ENCODE peak calls at places on chromosome 17, in six cellular contexts. H is ovary, E is tibial nerve, P is stomach, V is K562, F is suprapubic skin. K is an unnamed sample.
A peak's percentile ranks its signal among the peaks of the same experiment; 100 is the strongest.

GRCh38 chr17:27442702-27443101 is 13.5 kb upstream of the KSR1 start:
- DNase-seq in H (no peak), E (no peak), P (no peak), V (no peak), F (no peak), K (no peak)

GRCh38 chr17:31495049-31495885 is 103.8 kb downstream of the RAB11FIP4 start:
- DNase-seq in H (no peak), E (no peak), P (peak; percentile 82), V (no peak), F (no peak), K (peak; percentile 69)

GRCh38 chr17:82382933-82383255 is 11.3 kb downstream of the UTS2R start:
- DNase-seq in H (no peak), E (no peak), P (no peak), V (no peak), F (no peak), K (no peak)

GRCh38 chr17:75024686-75025397 is 12.4 kb downstream of the MRPL58 start:
- DNase-seq in H (no peak), E (no peak), P (no peak), V (no peak), F (no peak), K (no peak)

GRCh38 chr17:34841467-34841866 is 119.8 kb downstream of the CCT6B start:
- DNase-seq in H (no peak), E (no peak), P (no peak), V (no peak), F (no peak), K (no peak)

GRCh38 chr17:75487351-75488070 is 27.8 kb downstream of the CASKIN2 start:
- DNase-seq in H (no peak), E (no peak), P (no peak), V (peak; percentile 68), F (no peak), K (peak; percentile 59)

GRCh38 chr17:62109378-62109902 is 44.4 kb upstream of the MED13 start:
- DNase-seq in H (no peak), E (no peak), P (peak; percentile 86), V (peak; percentile 93), F (no peak), K (peak; percentile 78)

GRCh38 chr17:75980188-75981018 is 1.4 kb downstream of the TEN1 start:
- DNase-seq in H (no peak), E (no peak), P (no peak), V (peak; percentile 25), F (peak; percentile 59), K (no peak)

GRCh38 chr17:32335647-32336046 is 6.3 kb downstream of the C17orf75 start:
- DNase-seq in H (no peak), E (no peak), P (no peak), V (no peak), F (no peak), K (no peak)

GRCh38 chr17:60386137-60386395 is 5.9 kb downstream of the USP32 start:
- DNase-seq in H (no peak), E (no peak), P (no peak), V (no peak), F (no peak), K (no peak)

GRCh38 chr17:210402-210801 is 29.0 kb upstream of the DOC2B start:
- DNase-seq in H (no peak), E (no peak), P (no peak), V (no peak), F (no peak), K (no peak)

GRCh38 chr17:7240375-7240774 is 1.1 kb upstream of the PHF23 start:
- DNase-seq in H (no peak), E (no peak), P (no peak), V (no peak), F (no peak), K (no peak)

GRCh38 chr17:27996157-27997043 is 46.1 kb upstream of the NLK start:
- DNase-seq in H (no peak), E (no peak), P (no peak), V (no peak), F (no peak), K (no peak)

GRCh38 chr17:81165246-81166032 is at the start of gene PVALEF:
- DNase-seq in H (no peak), E (no peak), P (no peak), V (no peak), F (no peak), K (no peak)
- TF ChIP-seq POLR2A in H (no peak), E (no peak), P (no peak), V (no peak), F (no peak), K (no peak)

DNA sequence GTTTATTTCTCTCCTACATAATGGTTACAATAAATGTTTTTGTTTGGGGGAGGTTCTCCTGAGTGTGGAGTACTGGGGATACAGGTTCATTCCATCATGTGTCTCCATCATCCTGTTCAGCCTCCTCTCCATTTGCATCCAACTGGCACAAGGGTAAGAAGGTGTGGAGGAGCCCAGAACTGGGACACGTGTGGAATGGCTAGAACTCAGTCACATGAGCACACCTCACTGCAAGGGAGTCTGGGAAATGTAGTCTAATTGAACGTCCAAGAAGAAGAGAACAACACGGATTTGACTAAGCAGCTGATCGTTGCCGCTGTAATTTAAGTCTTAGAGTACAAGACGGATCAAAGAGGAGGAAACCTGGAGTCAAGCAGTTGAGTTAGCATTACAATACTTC is 6.1 kb downstream of the OR1A1 start:
- DNase-seq in H (no peak), E (no peak), P (no peak), V (no peak), F (no peak), K (no peak)
- H3K9me3 ChIP-seq in H (no peaks in the 10 kb centered on the region), E (no peaks in the 10 kb centered on the region), P (no peaks in the 10 kb centered on the region), V (no peaks in the 10 kb centered on the region), F (peaks cover 3% of the 10 kb centered on the region), K (no peaks in the 10 kb centered on the region)

DNA sequence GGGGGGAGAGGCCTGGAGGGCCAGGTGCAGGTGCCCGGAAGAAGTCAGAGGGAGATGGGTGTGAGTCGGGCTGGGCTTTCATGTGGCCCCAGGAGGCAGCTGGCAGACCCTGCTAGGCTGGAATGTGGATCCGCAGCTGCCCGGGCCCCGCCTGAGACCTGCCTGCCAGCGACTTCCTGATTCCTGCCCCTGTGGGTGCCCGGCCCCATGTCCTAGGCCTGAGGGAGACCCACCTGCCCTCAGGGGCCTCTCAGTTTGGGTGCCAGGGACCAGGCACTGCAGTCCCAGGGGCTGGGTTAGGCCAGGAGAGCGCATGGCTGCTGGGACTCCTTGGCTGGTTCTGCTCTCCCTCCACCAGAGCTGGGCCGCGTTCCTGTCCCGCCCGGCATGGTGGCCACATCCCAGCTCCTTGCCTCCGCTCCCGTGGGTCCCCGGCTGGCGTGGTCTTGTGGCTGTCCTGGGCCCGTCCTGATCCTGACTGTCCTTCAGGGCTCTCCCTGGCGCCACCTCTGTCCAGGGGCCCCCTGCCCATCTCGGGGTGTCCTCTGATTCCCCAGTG is 22.1 kb upstream of the SPNS2 start:
- DNase-seq in H (no peak), E (no peak), P (peak; percentile 91), V (no peak), F (peak; percentile 60), K (peak; percentile 80)
- TF ChIP-seq EP300 in H (no peak), E (no peak), P (no peak), V (no peak), F (no peak), K (no peak)

DNA sequence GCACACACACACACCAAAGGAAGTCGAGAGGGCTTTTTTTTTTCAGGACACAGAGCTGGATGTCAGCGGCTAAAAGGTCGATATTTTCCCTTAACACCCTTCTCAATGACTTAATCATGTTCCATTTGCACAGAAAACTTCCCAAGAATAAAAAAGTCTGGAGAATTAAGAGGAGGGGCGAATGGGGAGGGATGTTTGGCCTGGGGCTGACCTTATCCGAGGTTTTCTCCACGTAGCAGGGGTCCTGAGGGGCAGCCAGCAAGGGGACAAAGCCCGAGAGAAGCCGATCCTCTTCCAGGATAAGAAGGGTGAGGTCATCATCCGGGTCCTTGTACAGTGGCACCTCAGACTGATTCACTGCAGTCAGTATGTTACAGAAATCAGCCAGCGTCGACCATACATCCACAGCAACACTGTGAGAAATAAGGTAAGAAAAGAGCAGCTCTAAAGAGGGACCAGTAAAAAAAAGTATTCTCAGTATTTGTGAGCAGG is 117.6 kb downstream of the HIC1 start:
- DNase-seq in H (peak; percentile 53), E (no peak), P (no peak), V (no peak), F (no peak), K (no peak)
- TF ChIP-seq POLR2A in H (no peak), E (no peak), P (no peak), V (no peak), F (no peak), K (no peak)

DNA sequence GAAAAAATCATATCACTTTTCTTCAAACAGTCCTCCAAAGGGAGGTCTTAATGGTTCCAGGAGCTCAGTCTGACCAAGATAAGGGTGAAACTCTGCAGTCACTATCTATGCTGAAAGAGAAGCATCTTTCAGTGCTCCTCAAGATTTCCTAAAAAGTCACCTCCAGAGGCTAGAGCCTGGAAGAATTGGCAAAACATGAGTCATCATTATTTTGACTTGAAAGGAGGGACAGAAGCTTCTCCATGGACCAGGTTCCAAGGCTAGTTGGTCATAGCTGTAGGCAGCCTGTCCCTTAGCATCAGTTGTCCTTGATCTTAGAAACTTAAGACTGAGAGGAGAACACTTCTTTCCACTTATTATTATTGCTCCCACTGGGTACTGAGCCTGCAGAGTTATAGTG is 219.0 kb upstream of the ASIC2 start:
- DNase-seq in H (no peak), E (no peak), P (no peak), V (peak; percentile 12), F (no peak), K (no peak)
- H3K9me3 ChIP-seq in H (no peaks in the 10 kb centered on the region), E (no peaks in the 10 kb centered on the region), P (no peaks in the 10 kb centered on the region), V (no peaks in the 10 kb centered on the region), F (no peaks in the 10 kb centered on the region), K (no peaks in the 10 kb centered on the region)

GRCh38 chr17:67067571-67068517 is 23.5 kb downstream of the CACNG1 start:
- DNase-seq in H (no peak), E (no peak), P (no peak), V (no peak), F (no peak), K (no peak)
- TF ChIP-seq EP300 in H (no peak), E (no peak), P (no peak), V (no peak), F (no peak), K (no peak)